ENCODE peak calls at places on chromosomes 4 and X, in six cellular contexts. One of them, this sample, is unnamed.

GRCh38 chr4:142563682-142564291 is 282.3 kb downstream of the INPP4B start:
- DNase-seq in K562: no peak
- DNase-seq in IMR-90: peak
- DNase-seq in SK-N-SH: no peak
- DNase-seq in HepG2: no peak
- DNase-seq in GM12878: peak
- DNase-seq in this sample: peak

GRCh38 chrX:104435249-104435648 is 130.8 kb upstream of the IL1RAPL2 start:
- DNase-seq in K562: no peak
- DNase-seq in IMR-90: no peak
- DNase-seq in SK-N-SH: no peak
- DNase-seq in HepG2: no peak
- DNase-seq in GM12878: no peak
- DNase-seq in this sample: no peak

GRCh38 chrX:101347859-101348451 is 587 bp downstream of the TIMM8A start:
- DNase-seq in K562: no peak
- DNase-seq in IMR-90: peak
- DNase-seq in SK-N-SH: peak
- DNase-seq in HepG2: peak
- DNase-seq in GM12878: no peak
- DNase-seq in this sample: peak

GRCh38 chrX:150663061-150663460 is 30.1 kb upstream of the MTMR1 start:
- DNase-seq in K562: no peak
- DNase-seq in IMR-90: no peak
- DNase-seq in SK-N-SH: peak
- DNase-seq in HepG2: no peak
- DNase-seq in GM12878: no peak
- DNase-seq in this sample: no peak

GRCh38 chrX:112223391-112223790 is 140.8 kb upstream of the TRPC5 start:
- DNase-seq in K562: no peak
- DNase-seq in IMR-90: no peak
- DNase-seq in SK-N-SH: peak
- DNase-seq in HepG2: no peak
- DNase-seq in GM12878: no peak
- DNase-seq in this sample: no peak

GRCh38 chrX:65451663-65452062 is 82.9 kb downstream of the LAS1L start:
- DNase-seq in K562: peak
- DNase-seq in IMR-90: peak
- DNase-seq in SK-N-SH: peak
- DNase-seq in HepG2: peak
- DNase-seq in GM12878: no peak
- DNase-seq in this sample: no peak

GRCh38 chrX:74160816-74161215 is 143.2 kb upstream of the ZCCHC13 start:
- DNase-seq in K562: no peak
- DNase-seq in IMR-90: no peak
- DNase-seq in SK-N-SH: no peak
- DNase-seq in HepG2: no peak
- DNase-seq in GM12878: no peak
- DNase-seq in this sample: no peak

GRCh38 chrX:83501003-83501402 is 7.1 kb upstream of the POU3F4 start:
- DNase-seq in K562: no peak
- DNase-seq in IMR-90: no peak
- DNase-seq in SK-N-SH: no peak
- DNase-seq in HepG2: no peak
- DNase-seq in GM12878: no peak
- DNase-seq in this sample: no peak

GRCh38 chr4:183588691-183589090 is 70.3 kb downstream of the RWDD4 start:
- DNase-seq in K562: no peak
- DNase-seq in IMR-90: no peak
- DNase-seq in SK-N-SH: no peak
- DNase-seq in HepG2: no peak
- DNase-seq in GM12878: no peak
- DNase-seq in this sample: no peak

GRCh38 chr4:687048-687974 is 1.6 kb downstream of the SLC49A3 start:
- DNase-seq in K562: peak
- DNase-seq in IMR-90: peak
- DNase-seq in SK-N-SH: peak
- DNase-seq in HepG2: peak
- DNase-seq in GM12878: no peak
- DNase-seq in this sample: peak

GRCh38 chr4:185304944-185305690 is 90.6 kb downstream of the LRP2BP start:
- DNase-seq in K562: peak
- DNase-seq in IMR-90: peak
- DNase-seq in SK-N-SH: peak
- DNase-seq in HepG2: peak
- DNase-seq in GM12878: peak
- DNase-seq in this sample: peak

GRCh38 chrX:77564824-77565223 is 117.6 kb downstream of the FGF16 start:
- DNase-seq in K562: no peak
- DNase-seq in IMR-90: peak
- DNase-seq in SK-N-SH: no peak
- DNase-seq in HepG2: no peak
- DNase-seq in GM12878: no peak
- DNase-seq in this sample: no peak

GRCh38 chrX:46573896-46574336 is 351 bp downstream of the CHST7 start:
- DNase-seq in K562: no peak
- DNase-seq in IMR-90: peak
- DNase-seq in SK-N-SH: peak
- DNase-seq in HepG2: peak
- DNase-seq in GM12878: no peak
- DNase-seq in this sample: peak

DNA sequence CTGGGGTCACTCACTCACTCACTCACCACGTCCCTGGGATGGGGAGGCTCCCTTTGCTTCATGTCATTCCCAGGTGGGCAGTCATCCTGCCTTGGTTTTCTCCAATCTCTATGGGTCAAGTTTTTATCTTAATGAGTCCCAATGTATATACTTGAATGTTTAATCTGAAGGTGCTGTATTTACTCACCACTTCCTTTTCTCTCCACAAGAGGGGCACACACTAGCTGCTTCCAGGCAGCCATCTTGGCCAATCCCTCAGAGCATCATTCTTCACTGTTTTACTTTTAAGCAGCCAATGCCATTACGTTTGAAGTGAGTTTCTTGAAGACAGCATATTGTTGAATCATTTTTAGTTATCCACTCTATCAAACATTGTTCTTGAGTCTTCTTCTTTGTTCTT is 153.4 kb upstream of the ARSJ start:
- DNase-seq in K562: peak
- DNase-seq in IMR-90: no peak
- DNase-seq in SK-N-SH: no peak
- DNase-seq in HepG2: no peak
- DNase-seq in GM12878: no peak
- DNase-seq in this sample: peak
- TF ChIP-seq SMC3 in K562: no peak
- TF ChIP-seq SMC3 in IMR-90: no peak
- TF ChIP-seq SMC3 in SK-N-SH: no peak
- TF ChIP-seq SMC3 in HepG2: no peak
- TF ChIP-seq SMC3 in GM12878: no peak
- TF ChIP-seq SMC3 in this sample: no peak

GRCh38 chrX:102979536-102979935 is 42.5 kb downstream of the RAB40AL start:
- DNase-seq in K562: no peak
- DNase-seq in IMR-90: no peak
- DNase-seq in SK-N-SH: no peak
- DNase-seq in HepG2: no peak
- DNase-seq in GM12878: no peak
- DNase-seq in this sample: no peak

GRCh38 chrX:102988517-102988916 is 51.4 kb downstream of the RAB40AL start:
- DNase-seq in K562: no peak
- DNase-seq in IMR-90: no peak
- DNase-seq in SK-N-SH: no peak
- DNase-seq in HepG2: no peak
- DNase-seq in GM12878: no peak
- DNase-seq in this sample: no peak

GRCh38 chrX:102983205-102983604 is 46.1 kb downstream of the RAB40AL start:
- DNase-seq in K562: no peak
- DNase-seq in IMR-90: no peak
- DNase-seq in SK-N-SH: no peak
- DNase-seq in HepG2: no peak
- DNase-seq in GM12878: no peak
- DNase-seq in this sample: no peak

DNA sequence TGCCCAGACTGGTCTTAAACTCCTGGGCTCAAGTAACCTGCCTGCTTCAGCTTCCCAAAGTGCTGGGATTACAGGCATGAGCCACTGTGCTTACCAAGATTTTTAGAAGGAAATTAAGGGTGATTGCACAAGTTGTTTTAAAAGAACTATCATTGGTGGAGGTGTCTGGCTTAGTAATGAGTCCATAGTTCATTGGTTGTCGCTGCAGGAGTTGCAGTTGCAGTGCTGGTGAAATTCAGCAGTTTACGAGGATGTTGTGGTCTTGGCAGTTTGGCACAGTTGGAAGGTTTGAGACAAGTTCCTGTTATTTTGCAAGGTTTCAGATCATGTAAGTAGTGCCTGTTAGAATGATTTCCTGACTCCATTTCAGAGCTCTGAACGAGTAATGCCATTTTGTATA is 48.1 kb downstream of the RAB40AL start:
- DNase-seq in K562: no peak
- DNase-seq in IMR-90: no peak
- DNase-seq in SK-N-SH: no peak
- DNase-seq in HepG2: no peak
- DNase-seq in GM12878: no peak
- DNase-seq in this sample: no peak
- TF ChIP-seq SMC3 in K562: no peak
- TF ChIP-seq SMC3 in IMR-90: no peak
- TF ChIP-seq SMC3 in SK-N-SH: no peak
- TF ChIP-seq SMC3 in HepG2: no peak
- TF ChIP-seq SMC3 in GM12878: no peak
- TF ChIP-seq SMC3 in this sample: no peak

GRCh38 chr4:153348006-153348405 is 3.5 kb downstream of the MND1 start:
- DNase-seq in K562: peak
- DNase-seq in IMR-90: peak
- DNase-seq in SK-N-SH: peak
- DNase-seq in HepG2: no peak
- DNase-seq in GM12878: no peak
- DNase-seq in this sample: no peak
- TF ChIP-seq SMC3 in K562: no peak
- TF ChIP-seq SMC3 in IMR-90: no peak
- TF ChIP-seq SMC3 in SK-N-SH: no peak
- TF ChIP-seq SMC3 in HepG2: no peak
- TF ChIP-seq SMC3 in GM12878: no peak
- TF ChIP-seq SMC3 in this sample: no peak

GRCh38 chr4:56908206-56909082 is 744 bp downstream of the REST start:
- DNase-seq in K562: peak
- DNase-seq in IMR-90: peak
- DNase-seq in SK-N-SH: peak
- DNase-seq in HepG2: peak
- DNase-seq in GM12878: no peak
- DNase-seq in this sample: peak
- TF ChIP-seq SMC3 in K562: no peak
- TF ChIP-seq SMC3 in IMR-90: no peak
- TF ChIP-seq SMC3 in SK-N-SH: no peak
- TF ChIP-seq SMC3 in HepG2: no peak
- TF ChIP-seq SMC3 in GM12878: no peak
- TF ChIP-seq SMC3 in this sample: no peak

DNA sequence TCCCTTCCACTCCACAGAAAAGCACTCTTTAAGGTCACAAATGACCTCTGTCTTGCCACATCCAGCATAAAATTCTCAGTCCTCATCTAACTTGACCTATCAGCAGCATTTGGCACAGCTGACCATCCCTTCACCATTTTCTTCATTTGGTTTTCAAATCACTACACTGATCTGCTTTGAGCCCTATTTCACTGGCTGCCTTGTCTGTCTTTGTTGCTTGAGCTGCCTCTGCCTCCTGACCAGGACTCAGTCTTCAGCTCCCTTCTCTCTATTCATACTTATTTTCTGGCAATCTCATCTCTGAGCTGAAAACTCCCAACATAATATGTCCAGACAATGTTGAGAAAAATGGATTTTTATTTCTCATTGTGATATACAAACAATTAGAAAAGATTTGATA is 27.7 kb upstream of the PDE5A start:
- DNase-seq in K562: no peak
- DNase-seq in IMR-90: no peak
- DNase-seq in SK-N-SH: no peak
- DNase-seq in HepG2: no peak
- DNase-seq in GM12878: no peak
- DNase-seq in this sample: no peak
- TF ChIP-seq SMC3 in K562: no peak
- TF ChIP-seq SMC3 in IMR-90: no peak
- TF ChIP-seq SMC3 in SK-N-SH: no peak
- TF ChIP-seq SMC3 in HepG2: no peak
- TF ChIP-seq SMC3 in GM12878: no peak
- TF ChIP-seq SMC3 in this sample: no peak

DNA sequence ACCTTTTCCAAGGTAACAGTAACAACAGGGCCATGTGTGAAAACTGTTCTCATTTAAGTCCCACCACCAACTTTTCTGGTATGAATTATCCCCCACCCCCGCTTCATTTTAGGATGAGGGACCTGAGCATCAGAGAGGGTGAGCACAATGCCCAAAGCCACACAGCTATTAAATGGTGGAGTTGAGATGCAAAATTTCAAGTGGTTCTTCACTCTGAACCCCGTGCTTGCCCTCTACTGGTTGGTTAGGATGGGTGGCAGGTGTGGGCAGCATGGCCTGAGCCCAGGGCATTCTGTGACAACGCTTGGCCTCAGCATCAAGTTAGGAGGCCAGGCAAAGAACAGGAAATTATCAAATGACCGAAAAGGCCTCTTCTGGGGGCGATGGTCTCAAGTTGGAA is 33.5 kb downstream of the MED28 start:
- DNase-seq in K562: no peak
- DNase-seq in IMR-90: no peak
- DNase-seq in SK-N-SH: no peak
- DNase-seq in HepG2: no peak
- DNase-seq in GM12878: no peak
- DNase-seq in this sample: peak
- TF ChIP-seq SMC3 in K562: no peak
- TF ChIP-seq SMC3 in IMR-90: no peak
- TF ChIP-seq SMC3 in SK-N-SH: no peak
- TF ChIP-seq SMC3 in HepG2: no peak
- TF ChIP-seq SMC3 in GM12878: no peak
- TF ChIP-seq SMC3 in this sample: no peak